ENCODE peak calls at places on chromosomes 1 and 21, in eight cellular contexts. One of them, this sample, is unnamed.

GRCh38 chr1:64623750-64624445 is 121.0 kb upstream of the RAVER2 start:
- DNase-seq in GM12865: no peak
- DNase-seq in stomach: no peak
- DNase-seq in ovary: peak; percentile 18
- DNase-seq in HFF-Myc: peak; percentile 45
- DNase-seq in heart right ventricle: no peak
- DNase-seq in Peyer's patch: no peak
- DNase-seq in fibroblast of lung: peak; percentile 95
- DNase-seq in this sample: peak; percentile 23

GRCh38 chr1:83499998-83500397 is 498.9 kb downstream of the TTLL7 start:
- DNase-seq in GM12865: peak; percentile 71
- DNase-seq in stomach: no peak
- DNase-seq in ovary: no peak
- DNase-seq in HFF-Myc: no peak
- DNase-seq in heart right ventricle: no peak
- DNase-seq in Peyer's patch: no peak
- DNase-seq in fibroblast of lung: no peak
- DNase-seq in this sample: no peak

GRCh38 chr1:241253491-241253890 is 103.5 kb downstream of the RGS7 start:
- DNase-seq in GM12865: no peak
- DNase-seq in stomach: no peak
- DNase-seq in ovary: no peak
- DNase-seq in HFF-Myc: no peak
- DNase-seq in heart right ventricle: no peak
- DNase-seq in Peyer's patch: no peak
- DNase-seq in fibroblast of lung: peak; percentile 12
- DNase-seq in this sample: peak; percentile 1

GRCh38 chr1:49187054-49187453 is 410.4 kb upstream of the BEND5 start:
- DNase-seq in GM12865: no peak
- DNase-seq in stomach: no peak
- DNase-seq in ovary: no peak
- DNase-seq in HFF-Myc: no peak
- DNase-seq in heart right ventricle: no peak
- DNase-seq in Peyer's patch: no peak
- DNase-seq in fibroblast of lung: no peak
- DNase-seq in this sample: no peak

GRCh38 chr21:36479415-36480402 is at the start of gene CLDN14:
- DNase-seq in GM12865: no peak
- DNase-seq in stomach: peak; percentile 65
- DNase-seq in ovary: no peak
- DNase-seq in HFF-Myc: no peak
- DNase-seq in heart right ventricle: no peak
- DNase-seq in Peyer's patch: no peak
- DNase-seq in fibroblast of lung: peak; percentile 36
- DNase-seq in this sample: no peak

GRCh38 chr21:31293986-31294385 is 50.1 kb downstream of the TIAM1 start:
- DNase-seq in GM12865: no peak
- DNase-seq in stomach: no peak
- DNase-seq in ovary: no peak
- DNase-seq in HFF-Myc: peak; percentile 22
- DNase-seq in heart right ventricle: no peak
- DNase-seq in Peyer's patch: no peak
- DNase-seq in fibroblast of lung: peak; percentile 98
- DNase-seq in this sample: peak; percentile 88

GRCh38 chr1:8439015-8439702 is 121.2 kb downstream of the SLC45A1 start:
- DNase-seq in GM12865: peak; percentile 59
- DNase-seq in stomach: peak; percentile 76
- DNase-seq in ovary: peak; percentile 77
- DNase-seq in HFF-Myc: peak; percentile 27
- DNase-seq in heart right ventricle: peak; percentile 89
- DNase-seq in Peyer's patch: peak; percentile 60
- DNase-seq in fibroblast of lung: peak; percentile 87
- DNase-seq in this sample: no peak

GRCh38 chr1:22055463-22055862 is 3.0 kb downstream of the CDC42 start:
- DNase-seq in GM12865: no peak
- DNase-seq in stomach: no peak
- DNase-seq in ovary: no peak
- DNase-seq in HFF-Myc: no peak
- DNase-seq in heart right ventricle: no peak
- DNase-seq in Peyer's patch: no peak
- DNase-seq in fibroblast of lung: no peak
- DNase-seq in this sample: no peak

GRCh38 chr1:205769641-205770365 is 5.5 kb downstream of the RAB29 start:
- DNase-seq in GM12865: no peak
- DNase-seq in stomach: no peak
- DNase-seq in ovary: no peak
- DNase-seq in HFF-Myc: no peak
- DNase-seq in heart right ventricle: no peak
- DNase-seq in Peyer's patch: no peak
- DNase-seq in fibroblast of lung: peak; percentile 16
- DNase-seq in this sample: no peak

GRCh38 chr1:225819346-225820192 is 9.6 kb downstream of the EPHX1 start:
- DNase-seq in GM12865: no peak
- DNase-seq in stomach: no peak
- DNase-seq in ovary: no peak
- DNase-seq in HFF-Myc: no peak
- DNase-seq in heart right ventricle: no peak
- DNase-seq in Peyer's patch: no peak
- DNase-seq in fibroblast of lung: peak; percentile 54
- DNase-seq in this sample: no peak

GRCh38 chr21:42227909-42228708 is 9.2 kb downstream of the ABCG1 start:
- DNase-seq in GM12865: peak; percentile 95
- DNase-seq in stomach: peak; percentile 86
- DNase-seq in ovary: peak; percentile 42
- DNase-seq in HFF-Myc: peak; percentile 29
- DNase-seq in heart right ventricle: peak; percentile 92
- DNase-seq in Peyer's patch: peak; percentile 92
- DNase-seq in fibroblast of lung: peak; percentile 66
- DNase-seq in this sample: no peak

GRCh38 chr1:42966688-42967609 is 8.3 kb upstream of the SLC2A1 start:
- DNase-seq in GM12865: no peak
- DNase-seq in stomach: peak; percentile 72
- DNase-seq in ovary: no peak
- DNase-seq in HFF-Myc: peak; percentile 94
- DNase-seq in heart right ventricle: no peak
- DNase-seq in Peyer's patch: peak; percentile 85
- DNase-seq in fibroblast of lung: peak; percentile 97
- DNase-seq in this sample: peak; percentile 77

GRCh38 chr1:117627562-117628165 is 21.8 kb downstream of the TENT5C start:
- DNase-seq in GM12865: no peak
- DNase-seq in stomach: peak; percentile 65
- DNase-seq in ovary: no peak
- DNase-seq in HFF-Myc: no peak
- DNase-seq in heart right ventricle: no peak
- DNase-seq in Peyer's patch: no peak
- DNase-seq in fibroblast of lung: no peak
- DNase-seq in this sample: no peak

GRCh38 chr1:202593845-202594244 is 116.4 kb downstream of the SYT2 start:
- DNase-seq in GM12865: no peak
- DNase-seq in stomach: no peak
- DNase-seq in ovary: no peak
- DNase-seq in HFF-Myc: no peak
- DNase-seq in heart right ventricle: no peak
- DNase-seq in Peyer's patch: no peak
- DNase-seq in fibroblast of lung: peak; percentile 75
- DNase-seq in this sample: no peak

GRCh38 chr21:41121785-41122415 is 46.1 kb upstream of the BACE2 start:
- DNase-seq in GM12865: peak; percentile 75
- DNase-seq in stomach: peak; percentile 95
- DNase-seq in ovary: peak; percentile 77
- DNase-seq in HFF-Myc: peak; percentile 64
- DNase-seq in heart right ventricle: peak; percentile 84
- DNase-seq in Peyer's patch: peak; percentile 80
- DNase-seq in fibroblast of lung: peak; percentile 71
- DNase-seq in this sample: peak; percentile 29

GRCh38 chr1:62689524-62689923 is 1.3 kb upstream of the DOCK7 start:
- DNase-seq in GM12865: peak; percentile 2
- DNase-seq in stomach: no peak
- DNase-seq in ovary: no peak
- DNase-seq in HFF-Myc: peak; percentile 66
- DNase-seq in heart right ventricle: no peak
- DNase-seq in Peyer's patch: no peak
- DNase-seq in fibroblast of lung: peak; percentile 80
- DNase-seq in this sample: no peak

GRCh38 chr1:86016076-86016746 is 140.4 kb downstream of the COL24A1 start:
- DNase-seq in GM12865: peak; percentile 44
- DNase-seq in stomach: no peak
- DNase-seq in ovary: no peak
- DNase-seq in HFF-Myc: no peak
- DNase-seq in heart right ventricle: no peak
- DNase-seq in Peyer's patch: no peak
- DNase-seq in fibroblast of lung: peak; percentile 18
- DNase-seq in this sample: no peak

GRCh38 chr1:169586395-169587255 is at the start of gene F5:
- DNase-seq in GM12865: peak; percentile 81
- DNase-seq in stomach: peak; percentile 82
- DNase-seq in ovary: peak; percentile 34
- DNase-seq in HFF-Myc: peak; percentile 10
- DNase-seq in heart right ventricle: peak; percentile 64
- DNase-seq in Peyer's patch: peak; percentile 79
- DNase-seq in fibroblast of lung: peak; percentile 53
- DNase-seq in this sample: no peak
- H3K4me3 ChIP-seq in GM12865: no peak within 1 kb of the TSS
- H3K4me3 ChIP-seq in stomach: peak within 1 kb of the TSS; percentile 3
- H3K4me3 ChIP-seq in ovary: no peak within 1 kb of the TSS
- H3K4me3 ChIP-seq in HFF-Myc: no peak within 1 kb of the TSS
- H3K4me3 ChIP-seq in heart right ventricle: peak within 1 kb of the TSS; percentile 27
- H3K4me3 ChIP-seq in Peyer's patch: peak within 1 kb of the TSS; percentile 26
- H3K4me3 ChIP-seq in fibroblast of lung: no peak within 1 kb of the TSS
- H3K4me3 ChIP-seq in this sample: no peak within 1 kb of the TSS

GRCh38 chr21:45543371-45543709 is 1.1 kb upstream of the SLC19A1 start:
- DNase-seq in GM12865: no peak
- DNase-seq in stomach: peak; percentile 28
- DNase-seq in ovary: peak; percentile 28
- DNase-seq in HFF-Myc: no peak
- DNase-seq in heart right ventricle: peak; percentile 6
- DNase-seq in Peyer's patch: no peak
- DNase-seq in fibroblast of lung: no peak
- DNase-seq in this sample: no peak

GRCh38 chr21:45542667-45543370 is 579 bp upstream of the SLC19A1 start:
- DNase-seq in GM12865: no peak
- DNase-seq in stomach: peak; percentile 37
- DNase-seq in ovary: peak; percentile 42
- DNase-seq in HFF-Myc: no peak
- DNase-seq in heart right ventricle: peak; percentile 4
- DNase-seq in Peyer's patch: peak; percentile 50
- DNase-seq in fibroblast of lung: no peak
- DNase-seq in this sample: no peak

GRCh38 chr21:45541221-45542039 is 810 bp downstream of the SLC19A1 start:
- DNase-seq in GM12865: peak; percentile 86
- DNase-seq in stomach: peak; percentile 83
- DNase-seq in ovary: peak; percentile 68
- DNase-seq in HFF-Myc: peak; percentile 32
- DNase-seq in heart right ventricle: peak; percentile 77
- DNase-seq in Peyer's patch: peak; percentile 91
- DNase-seq in fibroblast of lung: peak; percentile 55
- DNase-seq in this sample: no peak

GRCh38 chr21:45543710-45544448 is 1.6 kb upstream of the SLC19A1 start:
- DNase-seq in GM12865: no peak
- DNase-seq in stomach: peak; percentile 25
- DNase-seq in ovary: peak; percentile 20
- DNase-seq in HFF-Myc: no peak
- DNase-seq in heart right ventricle: peak; percentile 3
- DNase-seq in Peyer's patch: peak; percentile 47
- DNase-seq in fibroblast of lung: no peak
- DNase-seq in this sample: no peak

DNA sequence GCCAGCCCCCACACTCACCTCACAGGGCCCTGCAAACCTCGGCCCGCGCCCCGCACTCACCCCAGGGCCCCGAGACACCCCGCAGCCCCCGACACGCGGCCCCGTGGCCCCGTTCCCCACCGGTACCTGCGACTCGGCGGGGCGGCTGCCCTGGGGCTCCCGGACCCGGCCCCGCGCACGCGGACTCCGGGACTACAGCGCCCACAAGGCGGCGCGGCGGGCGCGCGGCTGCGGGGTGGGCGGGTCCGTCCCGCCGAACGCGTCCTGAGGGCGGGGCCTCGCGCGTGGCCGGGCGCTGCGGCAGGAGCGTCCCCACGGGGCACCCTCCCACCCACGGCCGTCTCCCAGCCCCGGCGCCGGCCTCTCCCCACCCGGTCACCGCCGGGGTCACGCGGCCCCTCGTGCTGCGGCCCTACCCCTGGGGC is at the start of gene SLC19A1:
- DNase-seq in GM12865: peak; percentile 82
- DNase-seq in stomach: peak; percentile 79
- DNase-seq in ovary: peak; percentile 67
- DNase-seq in HFF-Myc: no peak
- DNase-seq in heart right ventricle: peak; percentile 46
- DNase-seq in Peyer's patch: peak; percentile 84
- DNase-seq in fibroblast of lung: peak; percentile 47
- DNase-seq in this sample: no peak
- TF ChIP-seq CTCF in GM12865: peak; percentile 39
- TF ChIP-seq CTCF in stomach: peak; percentile 29
- TF ChIP-seq CTCF in ovary: no peak
- TF ChIP-seq CTCF in HFF-Myc: peak; percentile 10
- TF ChIP-seq CTCF in heart right ventricle: peak; percentile 57
- TF ChIP-seq CTCF in Peyer's patch: peak; percentile 71
- TF ChIP-seq CTCF in fibroblast of lung: no peak
- TF ChIP-seq CTCF in this sample: peak; percentile 46

GRCh38 chr1:236963920-236964319 is 40.3 kb downstream of the MT1HL1 start:
- DNase-seq in GM12865: no peak
- DNase-seq in stomach: no peak
- DNase-seq in ovary: no peak
- DNase-seq in HFF-Myc: no peak
- DNase-seq in heart right ventricle: no peak
- DNase-seq in Peyer's patch: no peak
- DNase-seq in fibroblast of lung: no peak
- DNase-seq in this sample: no peak
- H3K4me3 ChIP-seq in GM12865: no peak overlapping the region
- H3K4me3 ChIP-seq in stomach: no peak overlapping the region
- H3K4me3 ChIP-seq in ovary: no peak overlapping the region
- H3K4me3 ChIP-seq in HFF-Myc: no peak overlapping the region
- H3K4me3 ChIP-seq in heart right ventricle: no peak overlapping the region
- H3K4me3 ChIP-seq in Peyer's patch: no peak overlapping the region
- H3K4me3 ChIP-seq in fibroblast of lung: no peak overlapping the region
- H3K4me3 ChIP-seq in this sample: no peak overlapping the region

DNA sequence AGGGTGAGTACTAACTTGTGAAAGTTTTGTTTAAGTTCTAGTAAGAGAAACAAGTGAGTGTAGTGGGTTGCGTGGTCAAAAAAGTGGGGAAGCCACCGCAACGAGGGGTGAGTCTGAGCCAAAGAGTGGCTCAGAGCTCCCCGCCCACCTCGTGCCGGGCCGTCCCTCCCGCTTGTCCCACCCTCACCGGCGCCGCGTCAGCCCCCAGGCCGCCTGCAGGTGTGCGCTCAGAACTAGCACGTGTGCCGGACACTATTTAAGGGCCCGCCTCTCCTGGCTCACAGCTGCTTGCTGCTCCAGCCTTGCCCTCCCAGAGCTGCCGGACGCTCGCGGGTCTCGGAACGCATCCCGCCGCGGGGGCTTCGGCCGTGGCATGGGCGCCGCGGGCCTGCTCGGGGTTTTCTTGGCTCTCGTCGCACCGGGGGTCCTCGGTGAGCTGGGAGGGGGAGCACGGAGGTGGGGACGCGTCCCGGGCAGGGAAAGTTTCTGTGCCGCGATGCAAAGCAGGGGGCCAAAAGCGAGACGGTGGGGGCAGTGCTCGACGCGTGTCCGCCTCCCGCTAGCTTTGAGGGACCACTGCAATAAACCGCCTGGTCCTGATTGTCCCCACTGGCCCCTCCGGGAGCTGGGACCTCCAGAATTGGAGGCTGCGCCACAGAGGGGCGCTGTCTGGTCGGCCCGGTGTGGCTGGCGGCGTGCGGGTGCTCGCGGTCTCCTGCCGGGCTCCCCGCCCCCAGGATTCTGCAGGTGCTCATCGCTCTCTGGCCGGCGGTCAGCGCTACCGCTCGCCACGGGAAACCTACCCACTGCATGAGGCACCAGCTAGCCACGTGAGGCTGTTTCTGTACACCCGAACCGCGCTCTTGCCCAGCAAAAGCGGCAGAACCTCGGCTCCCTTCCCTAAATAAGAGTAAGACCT is at the start of gene CR2:
- DNase-seq in GM12865: peak; percentile 89
- DNase-seq in stomach: peak; percentile 58
- DNase-seq in ovary: no peak
- DNase-seq in HFF-Myc: no peak
- DNase-seq in heart right ventricle: no peak
- DNase-seq in Peyer's patch: peak; percentile 59
- DNase-seq in fibroblast of lung: peak; percentile 3
- DNase-seq in this sample: no peak
- TF ChIP-seq CTCF in GM12865: peak; percentile 55
- TF ChIP-seq CTCF in stomach: no peak
- TF ChIP-seq CTCF in ovary: no peak
- TF ChIP-seq CTCF in HFF-Myc: no peak
- TF ChIP-seq CTCF in heart right ventricle: peak; percentile 34
- TF ChIP-seq CTCF in Peyer's patch: no peak
- TF ChIP-seq CTCF in fibroblast of lung: peak; percentile 3
- TF ChIP-seq CTCF in this sample: no peak